ENCODE peak calls at places on chromosomes 5 and 9, in four cellular contexts. X is stimulated activated naive B cell treated with anti-CD40 and anti-IgM and Interleukin-4, amounts not matched to agents 10 μg/mL and 1 μg/mL and 100 μg/mL, for 72 hours; K is amygdala; L is psoas muscle. H is an unnamed sample.

GRCh38 chr9:111301195-111301594 is 28.8 kb downstream of the OR2K2 start:
- DNase-seq in X (no peak), L (no peak), K (no peak), H (no peak)

GRCh38 chr5:169814522-169814921 is 165.8 kb downstream of the INSYN2B start:
- DNase-seq in X (no peak), K (no peak), L (no peak), H (no peak)

GRCh38 chr9:20945269-20945668 is 86.2 kb downstream of the HACD4 start:
- DNase-seq in X (no peak), K (no peak), L (no peak), H (no peak)

GRCh38 chr5:179153921-179154345 is 93.8 kb downstream of the ZNF354C start:
- DNase-seq in K (no peak), X (no peak), L (no peak), H (no peak)

GRCh38 chr5:78566747-78567449 is 81.7 kb downstream of the LHFPL2 start:
- DNase-seq in K (no peak), X (no peak), L (no peak), H (no peak)

GRCh38 chr9:81266086-81266485 is 423.3 kb downstream of the TLE1 start:
- DNase-seq in K (no peak), X (no peak), L (no peak), H (no peak)

GRCh38 chr5:9325549-9325948 is 220.3 kb downstream of the SEMA5A start:
- DNase-seq in X (no peak), K (no peak), L (no peak), H (no peak)

GRCh38 chr5:36763454-36763853 is 113.1 kb upstream of the NIPBL start:
- DNase-seq in K (no peak), X (no peak), L (no peak), H (no peak)

GRCh38 chr5:143594913-143595818 is 191.7 kb upstream of the NR3C1 start:
- DNase-seq in K (no peak), L (no peak), X (no peak), H (no peak)

GRCh38 chr5:13739462-13739861 is 205.0 kb downstream of the DNAH5 start:
- DNase-seq in K (no peak), L (no peak), X (no peak), H (no peak)